ENCODE peak calls at places on chromosomes 5 and 9, in four cellular contexts. F is AG09309, I is nephron progenitor cell, Q is natural killer cell. P is an unnamed sample.

GRCh38 chr5:27020965-27021364 is 17.4 kb downstream of the CDH9 start:
- DNase-seq in F (no peak), I (no peak), Q (no peak), P (no peak)

GRCh38 chr5:107736608-107737007 is 65.9 kb upstream of the EFNA5 start:
- DNase-seq in F (no peak), I (no peak), Q (no peak), P (no peak)

GRCh38 chr5:87361031-87361443 is 51.7 kb downstream of the CCNH start:
- DNase-seq in F (peak), I (no peak), Q (no peak), P (no peak)

GRCh38 chr5:14742427-14743010 is 78.0 kb downstream of the OTULIN start:
- DNase-seq in F (no peak), I (no peak), Q (no peak), P (no peak)

GRCh38 chr9:127762111-127762676 is 16.3 kb downstream of the SH2D3C start:
- DNase-seq in F (no peak), I (no peak), Q (no peak), P (peak)

GRCh38 chr5:138946241-138946623 is 71.1 kb upstream of the LRRTM2 start:
- DNase-seq in F (no peak), I (peak), Q (no peak), P (peak)

GRCh38 chr9:136306691-136307208 is 2.9 kb upstream of the CCDC187 start:
- DNase-seq in F (no peak), I (no peak), Q (no peak), P (peak)

GRCh38 chr9:35397216-35397698 is 92.7 kb upstream of the RUSC2 start:
- DNase-seq in F (no peak), I (no peak), Q (no peak), P (no peak)

GRCh38 chr9:93594041-93594756 is 17.8 kb downstream of the PHF2 start:
- DNase-seq in F (no peak), I (no peak), Q (no peak), P (no peak)

GRCh38 chr5:61000887-61001286 is 55.9 kb downstream of the NDUFAF2 start:
- DNase-seq in F (peak), I (no peak), Q (no peak), P (no peak)

GRCh38 chr5:126594077-126594476 is 942 bp downstream of the ALDH7A1 start:
- DNase-seq in F (no peak), I (no peak), Q (no peak), P (no peak)

GRCh38 chr5:1930880-1931589 is 48.3 kb upstream of the IRX4 start:
- DNase-seq in F (no peak), I (peak), Q (no peak), P (peak)

GRCh38 chr5:30874234-30875034 is 319.1 kb upstream of the CDH6 start:
- DNase-seq in F (no peak), I (no peak), Q (no peak), P (no peak)

GRCh38 chr9:35664531-35665470 is at the start of gene ARHGEF39:
- DNase-seq in F (no peak), I (peak), Q (peak), P (peak)

GRCh38 chr5:149847611-149848010 is 97.0 kb downstream of the PDE6A start:
- DNase-seq in F (no peak), I (no peak), Q (no peak), P (no peak)

GRCh38 chr5:144377207-144377606 is 206.5 kb downstream of the KCTD16 start:
- DNase-seq in F (no peak), I (no peak), Q (no peak), P (no peak)

GRCh38 chr5:176817864-176818377 is 7.6 kb downstream of the UNC5A start:
- DNase-seq in F (no peak), I (peak), Q (no peak), P (peak)
- TF ChIP-seq CTCF in F (peak), I (peak), Q (peak), P (peak)

GRCh38 chr9:130030821-130031481 is 12.0 kb downstream of the FNBP1 start:
- DNase-seq in F (no peak), I (no peak), Q (no peak), P (no peak)
- TF ChIP-seq CTCF in F (no peak), I (no peak), Q (no peak), P (no peak)

GRCh38 chr5:41539454-41539853 is 29.1 kb upstream of the PLCXD3 start:
- DNase-seq in F (no peak), I (no peak), Q (no peak), P (no peak)
- TF ChIP-seq CTCF in F (no peak), I (no peak), Q (no peak), P (no peak)

DNA sequence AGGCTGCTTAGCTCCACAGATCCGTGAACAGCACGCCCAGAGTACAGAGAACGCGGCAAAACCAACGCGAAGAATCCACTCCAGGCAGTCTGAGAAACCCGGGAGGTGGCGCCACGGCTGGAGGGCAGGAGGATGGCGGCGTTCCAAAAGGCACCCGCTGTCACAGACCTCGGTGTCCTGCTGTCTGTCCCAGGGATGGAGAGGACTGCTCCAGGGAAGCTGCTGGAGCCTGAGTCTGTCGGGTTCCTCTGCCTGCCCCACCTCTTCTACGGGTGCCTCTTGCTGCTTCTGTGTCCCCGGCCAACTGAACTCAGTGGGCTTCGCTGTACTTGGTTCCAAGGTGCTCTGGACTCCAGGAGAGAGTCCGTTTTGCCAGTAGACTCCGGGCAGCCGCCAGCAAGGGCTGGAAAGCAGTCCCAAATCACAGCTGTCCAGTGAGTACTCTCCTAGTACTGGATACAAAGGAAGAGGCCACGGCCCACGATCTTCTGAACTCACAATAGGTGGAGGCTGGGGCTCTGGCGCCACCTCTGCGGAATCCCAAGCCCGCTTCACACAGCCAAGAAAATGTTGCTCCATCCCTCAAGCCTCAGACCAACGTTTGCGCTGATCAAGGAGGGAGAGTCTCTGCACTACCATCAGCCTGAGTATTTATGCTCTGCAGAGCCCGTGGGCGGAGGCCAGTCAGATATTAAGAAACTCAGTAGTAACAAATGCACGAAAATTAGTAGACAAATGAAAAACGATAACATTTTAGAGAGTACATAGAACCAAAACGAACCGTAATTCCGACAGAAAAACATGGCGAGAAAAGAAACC is 442 bp downstream of the ANXA2R start:
- DNase-seq in F (no peak), I (peak), Q (peak), P (peak)
- TF ChIP-seq CTCF in F (peak), I (no peak), Q (no peak), P (no peak)

GRCh38 chr9:95764920-95765319 is 110.6 kb upstream of the ERCC6L2 start:
- DNase-seq in F (no peak), I (no peak), Q (no peak), P (no peak)

GRCh38 chr9:95764490-95764889 is 111.0 kb upstream of the ERCC6L2 start:
- DNase-seq in F (no peak), I (no peak), Q (no peak), P (no peak)

GRCh38 chr9:95763006-95763405 is 112.5 kb upstream of the ERCC6L2 start:
- DNase-seq in F (no peak), I (no peak), Q (no peak), P (no peak)

GRCh38 chr9:95763983-95764382 is 111.5 kb upstream of the ERCC6L2 start:
- DNase-seq in F (no peak), I (no peak), Q (no peak), P (no peak)

DNA sequence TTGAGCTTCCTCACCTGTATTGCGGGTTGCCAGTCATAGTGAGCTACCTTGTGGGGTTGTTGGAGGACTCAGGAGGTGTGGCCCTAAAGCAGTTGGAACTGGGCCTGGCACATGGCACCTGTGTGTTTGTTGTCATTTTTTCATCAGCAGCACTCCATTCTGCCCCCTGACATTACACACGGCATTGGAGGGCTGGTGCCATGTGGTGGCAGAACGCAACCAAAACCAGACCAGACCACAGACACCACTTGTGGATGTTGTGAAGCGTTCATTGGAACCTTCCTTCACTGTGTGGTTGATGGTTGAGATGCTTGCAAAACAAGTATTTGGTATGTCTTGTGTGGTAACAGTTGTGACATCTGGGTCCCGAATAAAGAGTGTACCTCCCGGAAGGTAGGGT is 113.2 kb upstream of the ERCC6L2 start:
- DNase-seq in F (no peak), I (no peak), Q (no peak), P (no peak)
- TF ChIP-seq CTCF in F (no peak), I (no peak), Q (no peak), P (no peak)

GRCh38 chr9:135220601-135221575 is 133.4 kb downstream of the OLFM1 start:
- DNase-seq in F (no peak), I (no peak), Q (no peak), P (peak)

GRCh38 chr9:135221576-135221950 is 134.1 kb downstream of the OLFM1 start:
- DNase-seq in F (no peak), I (no peak), Q (no peak), P (no peak)

GRCh38 chr9:135222991-135223760 is 135.7 kb downstream of the OLFM1 start:
- DNase-seq in F (no peak), I (no peak), Q (no peak), P (no peak)

GRCh38 chr9:135223831-135224230 is 136.4 kb downstream of the OLFM1 start:
- DNase-seq in F (no peak), I (no peak), Q (no peak), P (no peak)

DNA sequence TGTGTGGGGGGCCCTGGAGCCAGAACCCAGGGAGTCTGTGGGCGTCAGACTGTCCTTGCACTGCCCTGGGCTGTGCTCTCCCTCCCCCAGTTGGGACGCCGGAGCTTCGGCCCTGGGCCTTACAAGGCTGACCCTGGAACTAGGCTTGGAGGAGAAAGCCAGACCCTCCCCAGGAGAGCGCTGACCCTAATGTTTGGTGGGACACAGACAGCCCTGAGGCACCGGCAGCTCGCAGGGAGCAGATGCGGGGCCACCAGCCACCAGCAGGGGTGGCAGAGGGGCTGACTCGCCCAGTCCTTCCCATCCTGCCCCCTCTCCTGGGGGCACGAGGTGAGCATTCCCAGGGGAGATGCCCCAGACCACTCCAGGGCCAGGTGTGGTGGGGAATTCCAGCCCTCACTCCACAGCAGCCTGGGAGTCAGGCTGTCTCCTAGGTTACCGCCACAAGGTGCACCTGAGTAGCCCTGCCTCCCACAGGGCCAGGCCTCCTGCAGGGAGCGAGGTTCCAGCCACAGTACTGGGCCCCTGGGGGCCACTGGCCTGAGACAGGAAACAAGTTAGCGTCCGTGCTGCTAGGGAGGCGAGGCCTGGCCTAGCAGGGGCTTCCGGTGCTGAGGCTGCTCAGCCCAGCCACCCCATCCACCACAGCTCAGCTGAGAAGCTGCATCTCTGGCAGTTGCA is 134.6 kb downstream of the OLFM1 start:
- DNase-seq in F (no peak), I (no peak), Q (no peak), P (no peak)
- TF ChIP-seq CTCF in F (no peak), I (peak), Q (no peak), P (peak)

GRCh38 chr5:123511648-123512605 is at the start of gene CSNK1G3:
- DNase-seq in F (peak), I (peak), Q (peak), P (peak)

GRCh38 chr5:123514615-123515355 is 2.8 kb downstream of the CSNK1G3 start:
- DNase-seq in F (no peak), I (no peak), Q (no peak), P (no peak)

GRCh38 chr5:123515904-123516303 is 3.9 kb downstream of the CSNK1G3 start:
- DNase-seq in F (no peak), I (no peak), Q (no peak), P (no peak)

GRCh38 chr5:123511290-123511647 is 708 bp upstream of the CSNK1G3 start:
- DNase-seq in F (peak), I (no peak), Q (no peak), P (no peak)

DNA sequence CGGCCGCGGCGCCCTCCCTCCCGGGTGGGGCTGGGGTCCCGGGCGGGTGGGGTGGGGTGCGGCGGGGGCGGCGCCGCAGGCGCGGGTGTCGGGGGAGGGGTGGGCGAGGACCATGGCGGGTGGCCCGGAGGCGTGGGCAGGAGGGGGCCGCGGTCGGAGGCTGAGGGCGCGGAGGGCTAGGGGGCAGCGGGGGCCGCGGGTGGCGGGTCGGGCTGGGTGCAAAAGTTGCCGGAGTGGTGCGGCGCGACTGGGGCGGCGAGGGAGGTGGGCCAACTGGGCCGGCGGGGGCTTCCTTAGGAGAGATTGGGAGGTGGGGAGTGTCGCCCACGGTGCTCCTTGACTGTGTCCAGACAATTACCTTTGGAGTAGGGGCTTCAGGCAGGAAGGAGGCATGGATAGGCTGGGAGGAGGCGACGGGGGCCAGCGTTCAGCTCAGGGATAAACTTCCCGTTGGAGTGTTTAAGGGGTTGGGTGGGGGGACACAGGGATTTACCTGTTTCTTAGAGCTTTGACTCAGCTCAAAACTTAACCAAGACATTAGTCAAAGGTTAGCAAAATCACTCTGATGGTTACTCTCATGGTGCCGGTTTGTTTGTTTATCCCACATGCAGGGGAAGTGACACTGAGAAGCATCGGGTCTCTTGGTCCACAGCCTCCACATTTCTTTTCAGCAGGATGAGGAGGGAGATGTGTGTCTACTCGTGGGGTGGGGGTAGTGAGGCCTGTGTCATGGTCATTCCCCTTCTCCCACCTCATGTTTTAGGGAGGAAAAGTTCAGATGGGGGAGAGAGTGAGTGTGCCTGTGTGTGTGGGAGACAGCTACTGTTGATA is 869 bp downstream of the CSNK1G3 start:
- DNase-seq in F (no peak), I (peak), Q (peak), P (peak)
- TF ChIP-seq CTCF in F (no peak), I (no peak), Q (no peak), P (no peak)

DNA sequence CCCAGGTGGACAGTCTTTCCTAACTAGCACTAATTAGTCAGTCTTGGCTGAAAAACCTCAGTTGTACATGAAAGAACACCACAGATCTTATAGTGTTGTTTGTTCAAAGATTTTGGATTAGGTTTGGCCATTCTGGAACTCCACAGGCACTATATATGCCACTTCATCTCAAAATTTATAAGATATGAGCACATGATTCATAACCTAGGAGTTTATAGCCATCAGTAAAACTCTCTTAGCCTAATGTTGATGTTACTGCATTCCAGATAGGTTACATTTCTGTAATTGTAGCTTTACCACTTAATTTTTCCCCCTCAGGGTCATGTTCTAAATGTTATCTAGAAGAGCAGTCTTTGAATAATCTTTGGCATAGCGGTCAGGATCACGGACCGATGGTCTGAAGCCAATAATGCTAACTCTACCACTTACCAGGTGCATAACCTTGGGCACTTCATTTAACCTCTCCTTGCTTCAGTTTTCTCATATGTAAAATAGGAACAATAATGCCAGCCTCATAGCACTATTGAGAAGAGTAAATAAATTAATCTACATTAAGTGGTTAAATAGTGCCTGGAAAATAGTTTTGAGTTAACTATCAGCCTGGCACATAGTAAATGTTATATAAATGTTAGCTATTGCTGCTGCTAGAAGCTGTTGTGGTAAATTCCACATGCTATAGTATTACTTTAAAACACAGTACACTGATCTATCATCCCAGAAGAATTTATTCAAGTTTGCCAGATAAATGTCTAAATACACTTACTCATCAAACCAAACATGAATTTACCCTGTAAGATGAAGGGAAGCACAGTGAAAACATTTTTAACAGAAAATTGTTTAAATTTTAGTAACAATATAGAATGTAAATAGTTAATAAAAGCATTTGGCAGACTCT is 743.9 kb downstream of the NR2F1-AS1 start:
- DNase-seq in F (peak), I (no peak), Q (no peak), P (no peak)
- TF ChIP-seq CTCF in F (no peak), I (no peak), Q (no peak), P (no peak)